ENCODE peak calls at places on chromosomes 3 and 15, in six cellular contexts. One of them, this sample, is unnamed.
A peak's percentile ranks its signal among the peaks of the same experiment; 100 is the strongest.

GRCh38 chr3:24155291-24155690 is 210.2 kb downstream of the NR1D2 start:
- DNase-seq in transverse colon: no peak
- DNase-seq in suprapubic skin: no peak
- DNase-seq in A549: no peak
- DNase-seq in ovary: no peak
- DNase-seq in esophagus muscularis mucosa: no peak
- DNase-seq in this sample: no peak

GRCh38 chr15:31930967-31931366 is 99.3 kb upstream of the CHRNA7 start:
- DNase-seq in transverse colon: no peak
- DNase-seq in suprapubic skin: no peak
- DNase-seq in A549: no peak
- DNase-seq in ovary: no peak
- DNase-seq in esophagus muscularis mucosa: no peak
- DNase-seq in this sample: no peak

GRCh38 chr3:176926034-176926433 is 271.2 kb downstream of the TBL1XR1 start:
- DNase-seq in transverse colon: no peak
- DNase-seq in suprapubic skin: no peak
- DNase-seq in A549: no peak
- DNase-seq in ovary: no peak
- DNase-seq in esophagus muscularis mucosa: peak; percentile 17
- DNase-seq in this sample: no peak

GRCh38 chr3:20861454-20861853 is 675.4 kb upstream of the SGO1 start:
- DNase-seq in transverse colon: no peak
- DNase-seq in suprapubic skin: no peak
- DNase-seq in A549: no peak
- DNase-seq in ovary: no peak
- DNase-seq in esophagus muscularis mucosa: no peak
- DNase-seq in this sample: no peak

GRCh38 chr15:82093774-82094211 is 48.0 kb upstream of the MEX3B start:
- DNase-seq in transverse colon: no peak
- DNase-seq in suprapubic skin: no peak
- DNase-seq in A549: peak; percentile 74
- DNase-seq in ovary: no peak
- DNase-seq in esophagus muscularis mucosa: no peak
- DNase-seq in this sample: no peak

GRCh38 chr3:180548050-180548449 is 53.9 kb upstream of the TTC14 start:
- DNase-seq in transverse colon: no peak
- DNase-seq in suprapubic skin: no peak
- DNase-seq in A549: no peak
- DNase-seq in ovary: no peak
- DNase-seq in esophagus muscularis mucosa: no peak
- DNase-seq in this sample: no peak

GRCh38 chr3:71862374-71863145 is 77.6 kb upstream of the PROK2 start:
- DNase-seq in transverse colon: no peak
- DNase-seq in suprapubic skin: no peak
- DNase-seq in A549: no peak
- DNase-seq in ovary: no peak
- DNase-seq in esophagus muscularis mucosa: no peak
- DNase-seq in this sample: no peak

GRCh38 chr3:134809412-134810051 is 14.5 kb downstream of the EPHB1 start:
- DNase-seq in transverse colon: peak; percentile 48
- DNase-seq in suprapubic skin: no peak
- DNase-seq in A549: no peak
- DNase-seq in ovary: no peak
- DNase-seq in esophagus muscularis mucosa: no peak
- DNase-seq in this sample: no peak

GRCh38 chr3:111998661-111999641 is at the start of gene TAGLN3:
- DNase-seq in transverse colon: peak; percentile 26
- DNase-seq in suprapubic skin: no peak
- DNase-seq in A549: no peak
- DNase-seq in ovary: no peak
- DNase-seq in esophagus muscularis mucosa: peak; percentile 91
- DNase-seq in this sample: peak; percentile 54

GRCh38 chr15:86193716-86194408 is 114.2 kb downstream of the AGBL1 start:
- DNase-seq in transverse colon: no peak
- DNase-seq in suprapubic skin: no peak
- DNase-seq in A549: no peak
- DNase-seq in ovary: no peak
- DNase-seq in esophagus muscularis mucosa: no peak
- DNase-seq in this sample: no peak

GRCh38 chr3:98824256-98824655 is 61.1 kb downstream of the ST3GAL6 start:
- DNase-seq in transverse colon: no peak
- DNase-seq in suprapubic skin: no peak
- DNase-seq in A549: no peak
- DNase-seq in ovary: no peak
- DNase-seq in esophagus muscularis mucosa: no peak
- DNase-seq in this sample: peak; percentile 19

GRCh38 chr15:59347915-59348314 is 24.8 kb downstream of the MYO1E start:
- DNase-seq in transverse colon: no peak
- DNase-seq in suprapubic skin: no peak
- DNase-seq in A549: no peak
- DNase-seq in ovary: no peak
- DNase-seq in esophagus muscularis mucosa: no peak
- DNase-seq in this sample: no peak

GRCh38 chr3:185727873-185728272 is 97.0 kb downstream of the IGF2BP2 start:
- DNase-seq in transverse colon: no peak
- DNase-seq in suprapubic skin: no peak
- DNase-seq in A549: no peak
- DNase-seq in ovary: no peak
- DNase-seq in esophagus muscularis mucosa: no peak
- DNase-seq in this sample: no peak

GRCh38 chr15:77032647-77033416 is 37.9 kb downstream of the PSTPIP1 start:
- DNase-seq in transverse colon: peak; percentile 7
- DNase-seq in suprapubic skin: no peak
- DNase-seq in A549: no peak
- DNase-seq in ovary: peak; percentile 15
- DNase-seq in esophagus muscularis mucosa: no peak
- DNase-seq in this sample: peak; percentile 18

GRCh38 chr15:49881866-49882265 is 237.2 kb downstream of the ATP8B4 start:
- DNase-seq in transverse colon: no peak
- DNase-seq in suprapubic skin: no peak
- DNase-seq in A549: no peak
- DNase-seq in ovary: no peak
- DNase-seq in esophagus muscularis mucosa: no peak
- DNase-seq in this sample: no peak

GRCh38 chr3:136818191-136818850 is 605 bp upstream of the SLC35G2 start:
- DNase-seq in transverse colon: peak; percentile 20
- DNase-seq in suprapubic skin: no peak
- DNase-seq in A549: peak; percentile 71
- DNase-seq in ovary: peak; percentile 20
- DNase-seq in esophagus muscularis mucosa: no peak
- DNase-seq in this sample: peak; percentile 49

GRCh38 chr3:12318758-12319621 is 30.1 kb downstream of the PPARG start:
- DNase-seq in transverse colon: no peak
- DNase-seq in suprapubic skin: no peak
- DNase-seq in A549: no peak
- DNase-seq in ovary: no peak
- DNase-seq in esophagus muscularis mucosa: no peak
- DNase-seq in this sample: no peak

GRCh38 chr3:125123455-125123854 is 67.7 kb upstream of the HEG1 start:
- DNase-seq in transverse colon: no peak
- DNase-seq in suprapubic skin: peak; percentile 15
- DNase-seq in A549: no peak
- DNase-seq in ovary: no peak
- DNase-seq in esophagus muscularis mucosa: no peak
- DNase-seq in this sample: no peak

GRCh38 chr15:24948495-24948894 is 6.3 kb upstream of the SNRPN start:
- DNase-seq in transverse colon: no peak
- DNase-seq in suprapubic skin: no peak
- DNase-seq in A549: no peak
- DNase-seq in ovary: no peak
- DNase-seq in esophagus muscularis mucosa: no peak
- DNase-seq in this sample: no peak

GRCh38 chr3:71035314-71035713 is 548.2 kb downstream of the FOXP1 start:
- DNase-seq in transverse colon: peak; percentile 77
- DNase-seq in suprapubic skin: no peak
- DNase-seq in A549: no peak
- DNase-seq in ovary: no peak
- DNase-seq in esophagus muscularis mucosa: no peak
- DNase-seq in this sample: no peak

GRCh38 chr15:64122936-64123351 is 27.2 kb downstream of the SNX1 start:
- DNase-seq in transverse colon: no peak
- DNase-seq in suprapubic skin: no peak
- DNase-seq in A549: no peak
- DNase-seq in ovary: no peak
- DNase-seq in esophagus muscularis mucosa: no peak
- DNase-seq in this sample: no peak

DNA sequence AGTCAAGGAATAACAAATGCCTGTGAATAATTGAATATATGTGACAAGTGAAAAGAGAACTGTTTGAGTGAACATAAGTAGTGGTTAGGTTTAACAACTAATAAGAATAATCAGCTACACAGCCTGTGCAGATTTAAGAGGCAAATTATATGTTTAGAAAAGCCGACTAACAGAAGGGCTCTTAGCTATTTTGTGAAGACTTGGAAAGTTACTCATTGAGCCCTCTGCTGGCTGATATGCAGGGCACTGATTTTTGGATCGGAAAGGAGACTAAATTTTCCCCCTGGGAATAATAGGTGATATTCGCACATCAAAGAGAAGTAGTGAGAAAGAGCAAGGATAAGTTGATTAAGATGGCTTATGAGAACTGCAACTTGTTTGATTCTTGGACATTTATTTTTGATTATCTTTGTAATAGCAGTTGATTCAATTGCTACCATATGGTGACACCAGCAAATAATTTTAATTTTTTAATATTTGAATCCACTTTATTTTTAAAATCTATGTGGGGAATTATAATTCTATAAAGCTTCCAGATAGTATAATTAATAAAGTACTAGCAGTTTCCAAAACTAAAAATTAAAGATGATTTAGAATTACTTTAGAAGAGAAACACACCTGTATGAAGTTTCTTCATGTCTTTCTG is 156.2 kb downstream of the NLGN1 start:
- DNase-seq in transverse colon: no peak
- DNase-seq in suprapubic skin: no peak
- DNase-seq in A549: peak; percentile 2
- DNase-seq in ovary: no peak
- DNase-seq in esophagus muscularis mucosa: no peak
- DNase-seq in this sample: no peak
- TF ChIP-seq CTCF in transverse colon: peak; percentile 58
- TF ChIP-seq CTCF in suprapubic skin: peak; percentile 46
- TF ChIP-seq CTCF in A549: peak; percentile 29
- TF ChIP-seq CTCF in ovary: no peak
- TF ChIP-seq CTCF in esophagus muscularis mucosa: peak; percentile 80
- TF ChIP-seq CTCF in this sample: peak; percentile 43

DNA sequence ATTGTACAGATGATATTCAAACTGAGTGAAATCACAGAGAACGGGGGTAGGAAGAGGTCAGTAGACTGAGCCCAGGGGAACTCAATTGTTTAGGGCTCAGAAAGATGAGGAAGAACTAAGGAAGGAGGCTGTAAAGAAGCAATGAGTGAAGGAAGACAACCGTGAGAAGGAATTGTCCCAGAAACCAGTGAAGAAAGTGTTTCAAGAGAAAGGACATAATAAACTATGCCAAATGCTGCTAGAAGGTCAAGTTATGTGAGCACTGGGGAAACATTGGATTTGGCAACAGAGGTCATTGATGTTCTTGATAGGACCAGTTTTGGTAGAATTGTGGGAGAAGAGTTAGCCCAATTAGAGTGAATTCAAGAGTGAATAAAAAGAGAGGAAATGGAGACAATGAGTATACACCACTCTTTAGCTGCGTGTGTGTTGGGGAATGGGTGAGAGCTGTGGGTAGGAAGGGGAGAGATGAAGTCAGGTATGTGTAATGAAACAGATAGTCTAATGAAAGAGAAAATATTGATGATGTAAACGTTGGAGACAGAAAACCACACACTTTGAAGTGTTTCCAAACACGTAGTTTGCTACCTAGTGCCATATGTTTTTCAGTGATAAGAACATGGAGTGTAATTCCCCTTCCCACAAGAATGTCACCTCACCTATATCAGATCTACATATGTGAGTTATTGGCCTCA is 42.5 kb upstream of the MME start:
- DNase-seq in transverse colon: no peak
- DNase-seq in suprapubic skin: no peak
- DNase-seq in A549: no peak
- DNase-seq in ovary: no peak
- DNase-seq in esophagus muscularis mucosa: no peak
- DNase-seq in this sample: no peak
- TF ChIP-seq EP300 in transverse colon: no peak
- TF ChIP-seq EP300 in suprapubic skin: no peak
- TF ChIP-seq EP300 in A549: no peak
- TF ChIP-seq EP300 in ovary: no peak
- TF ChIP-seq EP300 in esophagus muscularis mucosa: no peak
- TF ChIP-seq EP300 in this sample: no peak

GRCh38 chr3:30665539-30665938 is 59.1 kb downstream of the TGFBR2 start:
- DNase-seq in transverse colon: no peak
- DNase-seq in suprapubic skin: no peak
- DNase-seq in A549: no peak
- DNase-seq in ovary: no peak
- DNase-seq in esophagus muscularis mucosa: no peak
- DNase-seq in this sample: no peak

GRCh38 chr3:30663533-30664241 is 57.3 kb downstream of the TGFBR2 start:
- DNase-seq in transverse colon: no peak
- DNase-seq in suprapubic skin: no peak
- DNase-seq in A549: no peak
- DNase-seq in ovary: no peak
- DNase-seq in esophagus muscularis mucosa: no peak
- DNase-seq in this sample: no peak

GRCh38 chr3:30664884-30665283 is 58.5 kb downstream of the TGFBR2 start:
- DNase-seq in transverse colon: no peak
- DNase-seq in suprapubic skin: no peak
- DNase-seq in A549: no peak
- DNase-seq in ovary: no peak
- DNase-seq in esophagus muscularis mucosa: no peak
- DNase-seq in this sample: no peak

GRCh38 chr3:30662836-30663235 is 56.4 kb downstream of the TGFBR2 start:
- DNase-seq in transverse colon: no peak
- DNase-seq in suprapubic skin: no peak
- DNase-seq in A549: no peak
- DNase-seq in ovary: no peak
- DNase-seq in esophagus muscularis mucosa: no peak
- DNase-seq in this sample: no peak

DNA sequence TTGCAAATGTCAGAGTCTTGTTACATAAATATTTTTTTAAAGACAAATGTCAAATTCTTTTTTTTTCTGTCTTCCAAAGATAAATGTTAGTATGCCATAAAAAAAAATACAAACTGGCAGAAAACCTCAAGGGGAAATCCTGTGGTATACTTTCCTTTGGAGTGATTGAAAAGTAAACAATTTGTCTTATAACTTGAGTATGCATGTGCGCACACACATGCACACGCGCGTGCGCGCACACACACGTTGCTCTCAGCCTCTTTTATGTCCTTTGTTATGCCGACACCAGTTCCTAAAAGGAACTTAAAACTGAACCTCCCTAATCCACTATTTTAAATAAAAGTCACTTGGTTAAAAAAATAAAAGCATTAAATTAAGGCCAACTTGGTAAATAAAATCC is 58.0 kb downstream of the TGFBR2 start:
- DNase-seq in transverse colon: no peak
- DNase-seq in suprapubic skin: no peak
- DNase-seq in A549: no peak
- DNase-seq in ovary: no peak
- DNase-seq in esophagus muscularis mucosa: no peak
- DNase-seq in this sample: peak; percentile 73
- TF ChIP-seq CTCF in transverse colon: no peak
- TF ChIP-seq CTCF in suprapubic skin: no peak
- TF ChIP-seq CTCF in A549: no peak
- TF ChIP-seq CTCF in ovary: no peak
- TF ChIP-seq CTCF in esophagus muscularis mucosa: no peak
- TF ChIP-seq CTCF in this sample: no peak

GRCh38 chr3:17190353-17191078 is 305.8 kb downstream of the PLCL2 start:
- DNase-seq in transverse colon: no peak
- DNase-seq in suprapubic skin: no peak
- DNase-seq in A549: no peak
- DNase-seq in ovary: no peak
- DNase-seq in esophagus muscularis mucosa: no peak
- DNase-seq in this sample: no peak
- TF ChIP-seq EP300 in transverse colon: no peak
- TF ChIP-seq EP300 in suprapubic skin: no peak
- TF ChIP-seq EP300 in A549: no peak
- TF ChIP-seq EP300 in ovary: no peak
- TF ChIP-seq EP300 in esophagus muscularis mucosa: no peak
- TF ChIP-seq EP300 in this sample: no peak

This sample was measured in upper lobe of left lung.